ENCODE peak calls at places on chromosomes 1 and 21, in six cellular contexts. R is IMR-90, K is SK-N-SH, P is astrocyte, Z is kidney, N is keratinocyte. Y is an unnamed sample.

GRCh38 chr1:181112071-181112929 is 23.8 kb downstream of the IER5 start:
- DNase-seq in P (peak; percentile 99), R (peak; percentile 100), N (peak; percentile 93), K (no peak), Z (peak; percentile 91), Y (peak; percentile 72)

GRCh38 chr1:11335417-11336070 is 62.5 kb downstream of the UBIAD1 start:
- DNase-seq in R (no peak), K (no peak), Z (no peak), P (no peak), N (no peak), Y (no peak)

GRCh38 chr1:162854245-162854860 is 6.6 kb downstream of the CCDC190 start:
- DNase-seq in Z (no peak), N (no peak), R (peak; percentile 82), P (peak; percentile 73), K (peak; percentile 66), Y (peak; percentile 81)

GRCh38 chr1:57832616-57833015 is 408.8 kb upstream of the DAB1 start:
- DNase-seq in R (no peak), K (no peak), Z (no peak), P (no peak), N (no peak), Y (no peak)

GRCh38 chr1:10724948-10725852 is 71.2 kb downstream of the CASZ1 start:
- DNase-seq in Z (no peak), R (peak; percentile 8), N (no peak), P (peak; percentile 19), K (peak; percentile 97), Y (no peak)

GRCh38 chr1:234963180-234963903 is 165.3 kb downstream of the TOMM20 start:
- DNase-seq in K (no peak), N (no peak), Z (peak; percentile 94), P (peak; percentile 94), R (peak; percentile 95), Y (no peak)

GRCh38 chr21:19981938-19982337 is 1016.3 kb upstream of the NCAM2 start:
- DNase-seq in N (no peak), K (no peak), Z (no peak), P (no peak), R (no peak), Y (no peak)

GRCh38 chr1:211800925-211801607 is 29.5 kb downstream of the LPGAT1 start:
- DNase-seq in P (no peak), Z (no peak), R (no peak), N (no peak), K (no peak), Y (no peak)

GRCh38 chr1:85061711-85062424 is 13.6 kb upstream of the MCOLN3 start:
- DNase-seq in Z (peak; percentile 91), R (peak; percentile 99), P (peak; percentile 97), K (peak; percentile 88), N (peak; percentile 75), Y (peak; percentile 97)

GRCh38 chr1:108817811-108818210 is 39.1 kb downstream of the AKNAD1 start:
- DNase-seq in P (no peak), N (no peak), Z (no peak), R (no peak), K (no peak), Y (no peak)

GRCh38 chr21:45378258-45378966 is 26.6 kb upstream of the COL18A1 start:
- DNase-seq in K (no peak), Z (peak; percentile 72), P (peak; percentile 50), N (no peak), R (peak; percentile 57), Y (peak; percentile 78)

GRCh38 chr21:45317401-45318145 is 29.9 kb upstream of the POFUT2 start:
- DNase-seq in N (no peak), K (no peak), Z (peak; percentile 65), P (peak; percentile 86), R (peak; percentile 94), Y (peak; percentile 64)

GRCh38 chr1:24309762-24310485 is 9.2 kb upstream of the GRHL3 start:
- DNase-seq in K (no peak), R (peak; percentile 33), P (peak; percentile 32), N (peak; percentile 54), Z (no peak), Y (no peak)

GRCh38 chr1:99472893-99473292 is 173.0 kb upstream of the PALMD start:
- DNase-seq in Z (no peak), N (no peak), R (peak; percentile 19), K (no peak), P (peak; percentile 62), Y (no peak)

GRCh38 chr1:157803851-157804250 is 16.1 kb downstream of the FCRL1 start:
- DNase-seq in P (no peak), Z (no peak), K (no peak), R (no peak), N (no peak), Y (no peak)

GRCh38 chr1:167482184-167482583 is 36.1 kb downstream of the CD247 start:
- DNase-seq in Z (no peak), K (no peak), N (no peak), R (no peak), P (no peak), Y (no peak)

GRCh38 chr1:79079770-79080169 is 73.2 kb upstream of the ADGRL4 start:
- DNase-seq in P (peak; percentile 88), R (peak; percentile 93), K (no peak), Z (peak; percentile 37), N (no peak), Y (peak; percentile 69)

GRCh38 chr1:193311226-193311948 is 125.0 kb upstream of the B3GALT2 start:
- DNase-seq in R (no peak), N (no peak), P (no peak), K (no peak), Z (no peak), Y (no peak)

GRCh38 chr1:30629501-30629900 is 93.9 kb downstream of the MATN1 start:
- DNase-seq in P (no peak), K (no peak), R (no peak), N (no peak), Z (no peak), Y (peak; percentile 20)

GRCh38 chr1:102566182-102566581 is 542.1 kb downstream of the COL11A1 start:
- DNase-seq in R (no peak), K (no peak), N (no peak), P (no peak), Z (no peak), Y (no peak)
- TF ChIP-seq CTCF in R (no peak), K (peak; percentile 27), N (no peak), P (no peak), Z (no peak), Y (no peak)

DNA sequence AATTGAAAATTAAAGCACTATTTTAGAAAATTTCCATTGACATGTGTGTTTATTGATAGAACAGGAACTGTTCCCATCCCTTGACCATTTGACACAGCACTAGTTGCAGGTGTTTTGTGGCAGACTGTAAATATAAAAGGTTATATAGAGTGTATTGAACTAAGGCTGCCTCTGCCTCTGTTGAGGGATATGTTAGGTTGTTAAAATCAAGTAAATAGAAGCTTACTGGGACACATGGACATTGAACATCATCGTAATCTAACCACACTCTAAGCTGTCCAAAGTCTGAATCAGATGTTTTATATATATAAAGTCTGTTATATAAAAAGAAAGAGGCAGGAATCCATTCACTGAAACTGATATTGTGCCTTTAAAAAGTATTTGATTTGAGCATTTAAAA is 308.1 kb upstream of the PKN2 start:
- DNase-seq in Z (no peak), K (no peak), P (no peak), N (no peak), R (no peak), Y (no peak)
- H3K9ac ChIP-seq in Z (no peak overlapping the region), K (no peak overlapping the region), P (no peak overlapping the region), N (no peak overlapping the region), R (no peak overlapping the region), Y (no peak overlapping the region)

GRCh38 chr1:40300249-40300567 is 16.9 kb downstream of the COL9A2 start:
- DNase-seq in N (no peak), P (no peak), K (no peak), R (no peak), Z (no peak), Y (no peak)
- TF ChIP-seq CTCF in N (no peak), P (no peak), K (no peak), R (no peak), Z (no peak), Y (no peak)

DNA sequence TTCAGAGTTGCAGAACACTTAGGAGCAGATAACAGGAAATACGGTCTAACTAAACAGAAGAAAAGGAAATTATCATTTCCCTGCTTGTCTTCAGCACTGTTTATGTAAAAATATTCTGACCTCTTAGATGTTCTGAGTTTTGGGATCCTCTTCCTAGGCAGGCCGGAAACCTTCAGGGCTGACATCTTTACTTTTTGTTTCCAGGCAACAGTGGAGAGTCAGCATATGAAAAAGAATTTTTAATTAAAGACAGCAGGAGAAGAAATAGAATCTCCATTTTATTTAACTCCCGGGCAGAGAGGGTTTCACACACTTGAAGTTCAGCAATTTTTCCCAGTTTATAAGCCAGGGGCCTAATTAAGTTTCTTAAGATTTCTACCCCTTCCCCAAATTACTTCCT is 5.1 kb upstream of the RIPPLY3 start:
- DNase-seq in Z (no peak), N (no peak), K (no peak), R (no peak), P (no peak), Y (no peak)
- H3K9ac ChIP-seq in Z (no peak overlapping the region), N (no peak overlapping the region), K (no peak overlapping the region), R (no peak overlapping the region), P (no peak overlapping the region), Y (no peak overlapping the region)

GRCh38 chr1:175538442-175538841 is 205.0 kb downstream of the TNR start:
- DNase-seq in R (no peak), N (no peak), K (no peak), P (no peak), Z (no peak), Y (no peak)

GRCh38 chr1:175548774-175549173 is 194.6 kb downstream of the TNR start:
- DNase-seq in K (no peak), R (no peak), N (peak; percentile 69), Z (no peak), P (peak; percentile 73), Y (no peak)

GRCh38 chr1:175539986-175540385 is 203.4 kb downstream of the TNR start:
- DNase-seq in Z (no peak), P (no peak), R (no peak), K (no peak), N (no peak), Y (no peak)

GRCh38 chr1:175540928-175541645 is 202.3 kb downstream of the TNR start:
- DNase-seq in Z (no peak), R (no peak), N (no peak), K (no peak), P (no peak), Y (no peak)

DNA sequence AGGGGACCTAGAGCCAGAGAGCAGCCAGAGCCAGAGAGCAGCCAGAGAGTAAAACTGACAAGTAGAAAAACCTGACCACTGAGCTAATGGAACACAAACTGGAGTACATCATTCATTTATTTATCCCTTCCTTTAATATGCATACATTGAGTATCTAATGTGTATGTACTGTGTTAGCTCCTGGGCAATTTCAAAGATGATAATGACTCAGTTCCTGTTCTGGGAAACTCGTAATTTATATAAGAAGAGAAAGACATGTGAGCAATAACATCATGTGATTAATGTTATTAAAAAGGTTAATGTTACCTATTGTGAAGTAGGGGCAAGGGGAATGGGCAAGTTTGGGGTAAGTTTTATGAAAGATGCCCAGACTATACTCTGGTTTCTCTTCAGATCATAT is 199.9 kb downstream of the TNR start:
- DNase-seq in K (no peak), Z (no peak), P (no peak), N (no peak), R (no peak), Y (no peak)
- TF ChIP-seq CTCF in K (no peak), Z (no peak), P (no peak), N (no peak), R (no peak), Y (no peak)

GRCh38 chr1:9314711-9315379 is 22.2 kb downstream of the SPSB1 start:
- DNase-seq in P (no peak), N (no peak), K (no peak), Z (no peak), R (no peak), Y (no peak)
- H3K9ac ChIP-seq in P (peak overlapping the region; percentile 66), N (no peak overlapping the region), K (no peak overlapping the region), Z (no peak overlapping the region), R (no peak overlapping the region), Y (no peak overlapping the region)